ENCODE peak calls at places on chromosomes 5 and 9, in five cellular contexts. Z is NCI-H1694, E is NCI-H1092 treated with DMSO at 0.1 percent for 48 hours, J is choroid plexus epithelial cell, M is left cardiac atrium. K is an unnamed sample.
A peak's percentile ranks its signal among the peaks of the same experiment; 100 is the strongest.

GRCh38 chr5:179732918-179733763 is 519 bp downstream of the MAML1 start:
- DNase-seq in E (peak; percentile 40), Z (no peak), J (peak; percentile 43), M (peak; percentile 53), K (peak; percentile 58)

GRCh38 chr5:5659066-5659465 is 236.6 kb downstream of the ICE1 start:
- DNase-seq in M (no peak), Z (no peak), E (no peak), J (no peak), K (no peak)

GRCh38 chr9:121367651-121368510 is 2.2 kb downstream of the STOM start:
- DNase-seq in E (no peak), J (no peak), Z (no peak), M (no peak), K (no peak)

GRCh38 chr5:55226027-55226933 is 835 bp downstream of the MCIDAS start:
- DNase-seq in Z (peak; percentile 86), M (peak; percentile 38), J (no peak), E (peak; percentile 66), K (no peak)

GRCh38 chr9:124657526-124657925 is 113.6 kb downstream of the NR6A1 start:
- DNase-seq in M (no peak), J (no peak), Z (no peak), E (no peak), K (no peak)

GRCh38 chr9:68749579-68750159 is 44.6 kb downstream of the PIP5K1B start:
- DNase-seq in Z (no peak), M (no peak), E (no peak), J (no peak), K (no peak)

GRCh38 chr9:336039-336438 is 121.4 kb downstream of the DOCK8 start:
- DNase-seq in Z (no peak), E (no peak), M (no peak), J (no peak), K (no peak)

GRCh38 chr9:33452828-33453271 is 5.5 kb upstream of the AQP3 start:
- DNase-seq in E (peak; percentile 38), M (peak; percentile 60), Z (peak; percentile 66), J (peak; percentile 91), K (no peak)

GRCh38 chr5:45648744-45649143 is 47.4 kb downstream of the HCN1 start:
- DNase-seq in E (no peak), Z (no peak), M (no peak), J (no peak), K (no peak)

GRCh38 chr9:34809504-34810186 is 99.7 kb upstream of the CCL21 start:
- DNase-seq in E (peak; percentile 5), M (peak; percentile 23), J (peak; percentile 21), Z (no peak), K (peak; percentile 48)

GRCh38 chr9:71349218-71349617 is 227.8 kb upstream of the TRPM3 start:
- DNase-seq in Z (no peak), M (no peak), E (no peak), J (peak; percentile 3), K (no peak)

GRCh38 chr5:96958977-96959376 is 23.1 kb downstream of the LNPEP start:
- DNase-seq in E (no peak), J (no peak), M (no peak), Z (no peak), K (no peak)

GRCh38 chr5:149809919-149810691 is 80.0 kb downstream of the PPARGC1B start:
- DNase-seq in Z (no peak), J (no peak), M (no peak), E (peak; percentile 33), K (no peak)

GRCh38 chr5:33772276-33772990 is 119.4 kb downstream of the ADAMTS12 start:
- DNase-seq in J (peak; percentile 88), M (no peak), Z (no peak), E (no peak), K (no peak)

GRCh38 chr5:174725991-174726601 is 1.7 kb downstream of the MSX2 start:
- DNase-seq in M (no peak), J (no peak), Z (no peak), E (no peak), K (no peak)

GRCh38 chr5:306011-306805 is 15.3 kb upstream of the AHRR start:
- DNase-seq in J (no peak), E (no peak), M (no peak), Z (no peak), K (no peak)

GRCh38 chr5:96876292-96876850 is at the start of gene ERAP2:
- DNase-seq in Z (no peak), M (no peak), E (peak; percentile 29), J (peak; percentile 71), K (no peak)